ENCODE peak calls at places on chromosomes 5 and 9, in six cellular contexts. One of them, this sample, is unnamed.
A peak's percentile ranks its signal among the peaks of the same experiment; 100 is the strongest.

GRCh38 chr5:134502259-134502658 is 23.2 kb upstream of the JADE2 start:
- DNase-seq in stomach: no peak
- DNase-seq in heart right ventricle: no peak
- DNase-seq in transverse colon: no peak
- DNase-seq in SK-N-SH: no peak
- DNase-seq in astrocyte of the spinal cord: no peak
- DNase-seq in this sample: no peak

GRCh38 chr9:78031271-78031825 is at the start of gene GNAQ:
- DNase-seq in astrocyte of the spinal cord: no peak
- DNase-seq in heart right ventricle: peak; percentile 23
- DNase-seq in transverse colon: peak; percentile 18
- DNase-seq in stomach: no peak
- DNase-seq in SK-N-SH: peak; percentile 75
- DNase-seq in this sample: no peak

GRCh38 chr9:22307013-22307711 is 139.5 kb upstream of the DMRTA1 start:
- DNase-seq in astrocyte of the spinal cord: peak; percentile 78
- DNase-seq in SK-N-SH: no peak
- DNase-seq in stomach: peak; percentile 29
- DNase-seq in transverse colon: no peak
- DNase-seq in heart right ventricle: peak; percentile 13
- DNase-seq in this sample: peak; percentile 82

GRCh38 chr5:151467576-151467975 is 20.2 kb downstream of the SLC36A1 start:
- DNase-seq in SK-N-SH: no peak
- DNase-seq in heart right ventricle: no peak
- DNase-seq in stomach: no peak
- DNase-seq in astrocyte of the spinal cord: no peak
- DNase-seq in transverse colon: no peak
- DNase-seq in this sample: no peak

GRCh38 chr5:8329773-8330172 is 460.8 kb downstream of the MTRR start:
- DNase-seq in stomach: no peak
- DNase-seq in SK-N-SH: no peak
- DNase-seq in astrocyte of the spinal cord: no peak
- DNase-seq in transverse colon: no peak
- DNase-seq in heart right ventricle: no peak
- DNase-seq in this sample: peak; percentile 14

GRCh38 chr9:88173378-88173999 is 35.2 kb upstream of the SPATA31C2 start:
- DNase-seq in astrocyte of the spinal cord: peak; percentile 71
- DNase-seq in stomach: no peak
- DNase-seq in heart right ventricle: peak; percentile 46
- DNase-seq in transverse colon: peak; percentile 20
- DNase-seq in SK-N-SH: peak; percentile 54
- DNase-seq in this sample: peak; percentile 81

GRCh38 chr5:149224282-149224681 is 47.4 kb upstream of the AFAP1L1 start:
- DNase-seq in transverse colon: no peak
- DNase-seq in stomach: no peak
- DNase-seq in heart right ventricle: peak; percentile 71
- DNase-seq in astrocyte of the spinal cord: no peak
- DNase-seq in SK-N-SH: no peak
- DNase-seq in this sample: no peak

GRCh38 chr5:73757421-73757820 is 131.4 kb downstream of the ARHGEF28 start:
- DNase-seq in astrocyte of the spinal cord: no peak
- DNase-seq in heart right ventricle: no peak
- DNase-seq in stomach: no peak
- DNase-seq in transverse colon: no peak
- DNase-seq in SK-N-SH: peak; percentile 38
- DNase-seq in this sample: no peak

GRCh38 chr9:87973791-87974292 is 491 bp downstream of the CDK20 start:
- DNase-seq in astrocyte of the spinal cord: peak; percentile 3
- DNase-seq in heart right ventricle: no peak
- DNase-seq in transverse colon: no peak
- DNase-seq in stomach: no peak
- DNase-seq in SK-N-SH: peak; percentile 34
- DNase-seq in this sample: no peak

GRCh38 chr9:15317836-15318235 is 10.8 kb upstream of the TTC39B start:
- DNase-seq in astrocyte of the spinal cord: no peak
- DNase-seq in heart right ventricle: no peak
- DNase-seq in SK-N-SH: no peak
- DNase-seq in transverse colon: no peak
- DNase-seq in stomach: no peak
- DNase-seq in this sample: no peak

GRCh38 chr9:137972988-137973470 is 95.4 kb downstream of the CACNA1B start:
- DNase-seq in stomach: no peak
- DNase-seq in astrocyte of the spinal cord: no peak
- DNase-seq in transverse colon: no peak
- DNase-seq in SK-N-SH: peak; percentile 12
- DNase-seq in heart right ventricle: no peak
- DNase-seq in this sample: no peak

GRCh38 chr9:8014987-8015682 is 215.6 kb upstream of the DMAC1 start:
- DNase-seq in SK-N-SH: no peak
- DNase-seq in heart right ventricle: no peak
- DNase-seq in transverse colon: no peak
- DNase-seq in astrocyte of the spinal cord: no peak
- DNase-seq in stomach: no peak
- DNase-seq in this sample: no peak

GRCh38 chr5:3006526-3006925 is 255.0 kb upstream of the IRX2 start:
- DNase-seq in transverse colon: no peak
- DNase-seq in SK-N-SH: no peak
- DNase-seq in astrocyte of the spinal cord: no peak
- DNase-seq in stomach: no peak
- DNase-seq in heart right ventricle: no peak
- DNase-seq in this sample: no peak

GRCh38 chr5:136811551-136811950 is 446.2 kb upstream of the TRPC7 start:
- DNase-seq in transverse colon: no peak
- DNase-seq in heart right ventricle: no peak
- DNase-seq in SK-N-SH: no peak
- DNase-seq in astrocyte of the spinal cord: peak; percentile 87
- DNase-seq in stomach: no peak
- DNase-seq in this sample: peak; percentile 90

GRCh38 chr9:79196606-79197005 is 375.2 kb upstream of the TLE4 start:
- DNase-seq in transverse colon: no peak
- DNase-seq in astrocyte of the spinal cord: peak; percentile 23
- DNase-seq in heart right ventricle: no peak
- DNase-seq in SK-N-SH: no peak
- DNase-seq in stomach: no peak
- DNase-seq in this sample: no peak

GRCh38 chr9:109894921-109895758 is 115.1 kb downstream of the PALM2AKAP2 start:
- DNase-seq in stomach: no peak
- DNase-seq in transverse colon: no peak
- DNase-seq in heart right ventricle: peak; percentile 47
- DNase-seq in SK-N-SH: no peak
- DNase-seq in astrocyte of the spinal cord: peak; percentile 81
- DNase-seq in this sample: no peak

GRCh38 chr5:137248476-137248970 is 250.6 kb downstream of the SPOCK1 start:
- DNase-seq in SK-N-SH: no peak
- DNase-seq in transverse colon: no peak
- DNase-seq in heart right ventricle: no peak
- DNase-seq in stomach: no peak
- DNase-seq in astrocyte of the spinal cord: no peak
- DNase-seq in this sample: peak; percentile 23

GRCh38 chr5:45695680-45696093 is 493 bp downstream of the HCN1 start:
- DNase-seq in SK-N-SH: no peak
- DNase-seq in stomach: no peak
- DNase-seq in heart right ventricle: no peak
- DNase-seq in transverse colon: no peak
- DNase-seq in astrocyte of the spinal cord: no peak
- DNase-seq in this sample: no peak

GRCh38 chr5:157740211-157740610 is 3.3 kb upstream of the LSM11 start:
- DNase-seq in heart right ventricle: no peak
- DNase-seq in SK-N-SH: peak; percentile 27
- DNase-seq in stomach: no peak
- DNase-seq in astrocyte of the spinal cord: no peak
- DNase-seq in transverse colon: no peak
- DNase-seq in this sample: peak; percentile 56

GRCh38 chr9:93118863-93119702 is 15.0 kb downstream of the NINJ1 start:
- DNase-seq in heart right ventricle: no peak
- DNase-seq in astrocyte of the spinal cord: no peak
- DNase-seq in transverse colon: no peak
- DNase-seq in stomach: no peak
- DNase-seq in SK-N-SH: no peak
- DNase-seq in this sample: no peak

GRCh38 chr5:12460493-12461261 is 556.4 kb upstream of the CTNND2 start:
- DNase-seq in heart right ventricle: no peak
- DNase-seq in astrocyte of the spinal cord: peak; percentile 7
- DNase-seq in stomach: no peak
- DNase-seq in SK-N-SH: no peak
- DNase-seq in transverse colon: no peak
- DNase-seq in this sample: peak; percentile 80
- TF ChIP-seq CTCF in heart right ventricle: no peak
- TF ChIP-seq CTCF in astrocyte of the spinal cord: no peak
- TF ChIP-seq CTCF in stomach: no peak
- TF ChIP-seq CTCF in SK-N-SH: no peak
- TF ChIP-seq CTCF in transverse colon: no peak
- TF ChIP-seq CTCF in this sample: no peak

GRCh38 chr9:35685506-35685905 is 4.2 kb downstream of the TPM2 start:
- DNase-seq in stomach: no peak
- DNase-seq in transverse colon: no peak
- DNase-seq in SK-N-SH: no peak
- DNase-seq in heart right ventricle: no peak
- DNase-seq in astrocyte of the spinal cord: no peak
- DNase-seq in this sample: no peak

GRCh38 chr9:35687306-35687705 is 2.4 kb downstream of the TPM2 start:
- DNase-seq in heart right ventricle: no peak
- DNase-seq in astrocyte of the spinal cord: no peak
- DNase-seq in transverse colon: no peak
- DNase-seq in stomach: no peak
- DNase-seq in SK-N-SH: no peak
- DNase-seq in this sample: no peak

GRCh38 chr9:35684921-35685320 is 4.8 kb downstream of the TPM2 start:
- DNase-seq in SK-N-SH: no peak
- DNase-seq in heart right ventricle: no peak
- DNase-seq in transverse colon: no peak
- DNase-seq in stomach: no peak
- DNase-seq in astrocyte of the spinal cord: no peak
- DNase-seq in this sample: no peak

GRCh38 chr9:35687972-35688557 is 1.7 kb downstream of the TPM2 start:
- DNase-seq in astrocyte of the spinal cord: no peak
- DNase-seq in heart right ventricle: peak; percentile 47
- DNase-seq in SK-N-SH: no peak
- DNase-seq in transverse colon: no peak
- DNase-seq in stomach: no peak
- DNase-seq in this sample: no peak

DNA sequence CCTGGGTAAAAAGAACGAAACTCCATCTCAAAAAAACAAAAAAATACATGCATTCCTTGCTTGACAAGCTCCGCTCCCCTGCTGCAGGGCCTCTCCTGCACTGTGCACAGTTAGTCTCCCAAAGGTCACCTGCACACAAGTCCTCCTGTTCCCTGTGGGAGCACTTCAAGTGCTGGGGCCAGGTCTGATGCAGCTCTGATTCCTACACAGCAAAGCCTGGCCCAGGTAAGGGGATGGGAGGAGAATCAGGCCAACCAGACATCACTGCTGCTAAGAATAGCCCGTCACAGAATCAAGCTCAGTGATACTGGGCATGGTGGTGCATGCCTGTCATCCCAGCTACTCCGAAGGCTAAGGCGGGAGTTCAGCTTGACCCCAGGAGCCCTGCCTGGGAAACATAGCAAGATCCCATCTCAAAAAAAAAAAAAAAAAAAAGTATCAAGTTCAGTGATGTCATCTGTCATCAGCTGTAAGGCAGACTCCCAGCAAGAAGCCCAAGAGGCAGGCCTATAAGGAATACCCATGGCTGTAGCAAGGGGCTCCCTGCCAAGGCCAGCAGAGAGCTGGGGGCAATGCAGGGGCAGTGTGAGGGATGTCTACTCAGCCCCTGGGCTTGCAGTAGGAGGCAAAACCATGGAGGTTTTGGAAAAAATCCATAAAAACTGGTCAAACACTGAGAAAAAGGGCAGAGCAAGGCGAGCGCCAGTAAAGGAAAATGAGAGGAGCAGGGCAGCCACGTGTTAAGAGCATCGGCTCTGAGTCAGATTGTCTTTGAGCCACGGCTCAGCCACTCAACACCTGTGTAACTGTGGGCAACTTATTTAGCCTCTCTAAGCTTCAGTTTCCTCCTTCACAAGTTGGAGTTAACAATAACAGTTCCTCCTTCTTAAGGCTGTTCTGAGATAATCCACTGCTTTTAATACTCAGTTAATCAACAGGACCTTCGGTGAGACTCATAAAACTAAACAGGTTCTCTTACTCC is 3.2 kb downstream of the TPM2 start:
- DNase-seq in SK-N-SH: no peak
- DNase-seq in heart right ventricle: peak; percentile 45
- DNase-seq in astrocyte of the spinal cord: peak; percentile 69
- DNase-seq in transverse colon: no peak
- DNase-seq in stomach: no peak
- DNase-seq in this sample: no peak
- H3K4me3 ChIP-seq in SK-N-SH: peak overlapping the region; percentile 4
- H3K4me3 ChIP-seq in heart right ventricle: peak overlapping the region; percentile 65
- H3K4me3 ChIP-seq in astrocyte of the spinal cord: peak overlapping the region; percentile 87
- H3K4me3 ChIP-seq in transverse colon: no peak overlapping the region
- H3K4me3 ChIP-seq in stomach: peak overlapping the region; percentile 75
- H3K4me3 ChIP-seq in this sample: no peak overlapping the region

GRCh38 chr9:129720181-129720864 is 32.5 kb downstream of the PTGES start:
- DNase-seq in SK-N-SH: peak; percentile 68
- DNase-seq in stomach: no peak
- DNase-seq in astrocyte of the spinal cord: no peak
- DNase-seq in heart right ventricle: no peak
- DNase-seq in transverse colon: no peak
- DNase-seq in this sample: no peak

GRCh38 chr9:129718647-129719046 is 34.2 kb downstream of the PTGES start:
- DNase-seq in transverse colon: no peak
- DNase-seq in heart right ventricle: no peak
- DNase-seq in astrocyte of the spinal cord: no peak
- DNase-seq in stomach: no peak
- DNase-seq in SK-N-SH: no peak
- DNase-seq in this sample: no peak

GRCh38 chr9:129720865-129721545 is 31.8 kb downstream of the PTGES start:
- DNase-seq in SK-N-SH: no peak
- DNase-seq in transverse colon: no peak
- DNase-seq in astrocyte of the spinal cord: no peak
- DNase-seq in stomach: no peak
- DNase-seq in heart right ventricle: no peak
- DNase-seq in this sample: no peak

GRCh38 chr9:129717991-129718390 is 34.9 kb downstream of the PTGES start:
- DNase-seq in stomach: no peak
- DNase-seq in SK-N-SH: no peak
- DNase-seq in astrocyte of the spinal cord: no peak
- DNase-seq in transverse colon: no peak
- DNase-seq in heart right ventricle: no peak
- DNase-seq in this sample: no peak

DNA sequence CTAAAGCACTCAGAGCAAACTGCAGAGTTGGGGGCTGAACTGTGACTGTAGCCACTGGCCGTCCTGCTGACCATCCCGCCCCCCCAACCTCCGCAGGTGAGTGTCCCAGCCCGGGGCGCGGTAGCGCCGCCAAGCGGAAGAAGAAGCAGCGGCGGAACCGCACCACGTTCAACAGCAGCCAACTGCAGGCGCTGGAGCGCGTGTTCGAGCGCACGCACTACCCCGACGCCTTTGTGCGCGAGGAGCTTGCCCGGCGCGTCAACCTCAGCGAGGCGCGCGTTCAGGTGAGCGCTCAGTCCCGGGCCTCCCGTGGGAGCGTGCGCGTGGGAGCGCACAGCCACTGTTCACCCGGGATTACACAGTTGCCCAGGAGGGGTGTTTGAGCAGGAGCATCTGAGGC is 33.7 kb downstream of the PTGES start:
- DNase-seq in transverse colon: no peak
- DNase-seq in SK-N-SH: no peak
- DNase-seq in heart right ventricle: no peak
- DNase-seq in astrocyte of the spinal cord: no peak
- DNase-seq in stomach: no peak
- DNase-seq in this sample: no peak
- TF ChIP-seq CTCF in transverse colon: no peak
- TF ChIP-seq CTCF in SK-N-SH: no peak
- TF ChIP-seq CTCF in heart right ventricle: no peak
- TF ChIP-seq CTCF in astrocyte of the spinal cord: peak; percentile 17
- TF ChIP-seq CTCF in stomach: no peak
- TF ChIP-seq CTCF in this sample: peak; percentile 15

GRCh38 chr5:116872486-116872885 is 297.9 kb upstream of the SEMA6A start:
- DNase-seq in stomach: no peak
- DNase-seq in heart right ventricle: no peak
- DNase-seq in astrocyte of the spinal cord: no peak
- DNase-seq in transverse colon: no peak
- DNase-seq in SK-N-SH: no peak
- DNase-seq in this sample: no peak
- H3K4me3 ChIP-seq in stomach: no peak overlapping the region
- H3K4me3 ChIP-seq in heart right ventricle: no peak overlapping the region
- H3K4me3 ChIP-seq in astrocyte of the spinal cord: no peak overlapping the region
- H3K4me3 ChIP-seq in transverse colon: no peak overlapping the region
- H3K4me3 ChIP-seq in SK-N-SH: no peak overlapping the region
- H3K4me3 ChIP-seq in this sample: no peak overlapping the region